ENCODE peak calls at places on chromosome 6, in four cellular contexts. One of them, this sample, is unnamed.

GRCh38 chr6:43242908-43243648 is at the start of gene TTBK1:
- DNase-seq in K562: no peak
- DNase-seq in HepG2: no peak
- DNase-seq in GM12878: no peak
- DNase-seq in this sample: no peak

GRCh38 chr6:83867527-83868161 is 8.2 kb downstream of the CYB5R4 start:
- DNase-seq in K562: peak
- DNase-seq in HepG2: no peak
- DNase-seq in GM12878: no peak
- DNase-seq in this sample: no peak

GRCh38 chr6:24910850-24911712 is 24.7 kb downstream of the RIPOR2 start:
- DNase-seq in K562: no peak
- DNase-seq in HepG2: no peak
- DNase-seq in GM12878: no peak
- DNase-seq in this sample: peak

GRCh38 chr6:21360353-21360752 is 233.2 kb upstream of the SOX4 start:
- DNase-seq in K562: no peak
- DNase-seq in HepG2: no peak
- DNase-seq in GM12878: no peak
- DNase-seq in this sample: no peak

GRCh38 chr6:38400764-38401163 is 239.0 kb downstream of the BTBD9 start:
- DNase-seq in K562: no peak
- DNase-seq in HepG2: no peak
- DNase-seq in GM12878: no peak
- DNase-seq in this sample: no peak

GRCh38 chr6:55220961-55221360 is 46.6 kb downstream of the HCRTR2 start:
- DNase-seq in K562: no peak
- DNase-seq in HepG2: no peak
- DNase-seq in GM12878: no peak
- DNase-seq in this sample: no peak

GRCh38 chr6:105993769-105994521 is 92.2 kb upstream of the PRDM1 start:
- DNase-seq in K562: no peak
- DNase-seq in HepG2: no peak
- DNase-seq in GM12878: no peak
- DNase-seq in this sample: peak

GRCh38 chr6:125393449-125393858 is 91.7 kb upstream of the HDDC2 start:
- DNase-seq in K562: no peak
- DNase-seq in HepG2: no peak
- DNase-seq in GM12878: no peak
- DNase-seq in this sample: no peak

GRCh38 chr6:38170666-38171065 is 351.1 kb downstream of the ZFAND3 start:
- DNase-seq in K562: no peak
- DNase-seq in HepG2: no peak
- DNase-seq in GM12878: no peak
- DNase-seq in this sample: no peak

GRCh38 chr6:88982720-88983119 is 19.3 kb upstream of the RNGTT start:
- DNase-seq in K562: peak
- DNase-seq in HepG2: peak
- DNase-seq in GM12878: peak
- DNase-seq in this sample: peak

GRCh38 chr6:44531447-44532015 is 144.0 kb downstream of the CDC5L start:
- DNase-seq in K562: no peak
- DNase-seq in HepG2: no peak
- DNase-seq in GM12878: no peak
- DNase-seq in this sample: no peak

GRCh38 chr6:21634582-21634981 is 41.0 kb downstream of the SOX4 start:
- DNase-seq in K562: no peak
- DNase-seq in HepG2: peak
- DNase-seq in GM12878: no peak
- DNase-seq in this sample: no peak

GRCh38 chr6:110357696-110358535 is at the start of gene METTL24:
- DNase-seq in K562: no peak
- DNase-seq in HepG2: no peak
- DNase-seq in GM12878: no peak
- DNase-seq in this sample: peak

GRCh38 chr6:140601409-140601808 is 1227.0 kb upstream of the CITED2 start:
- DNase-seq in K562: no peak
- DNase-seq in HepG2: no peak
- DNase-seq in GM12878: no peak
- DNase-seq in this sample: no peak

GRCh38 chr6:17486680-17487079 is 93.3 kb downstream of the CAP2 start:
- DNase-seq in K562: no peak
- DNase-seq in HepG2: no peak
- DNase-seq in GM12878: no peak
- DNase-seq in this sample: no peak

GRCh38 chr6:167588181-167588919 is 238.4 kb upstream of the AFDN start:
- DNase-seq in K562: no peak
- DNase-seq in HepG2: peak
- DNase-seq in GM12878: no peak
- DNase-seq in this sample: no peak

GRCh38 chr6:15264412-15264811 is 18.5 kb downstream of the JARID2 start:
- DNase-seq in K562: no peak
- DNase-seq in HepG2: no peak
- DNase-seq in GM12878: no peak
- DNase-seq in this sample: no peak

GRCh38 chr6:15259766-15260098 is 13.9 kb downstream of the JARID2 start:
- DNase-seq in K562: no peak
- DNase-seq in HepG2: no peak
- DNase-seq in GM12878: no peak
- DNase-seq in this sample: no peak

GRCh38 chr6:15263780-15264374 is 18.0 kb downstream of the JARID2 start:
- DNase-seq in K562: peak
- DNase-seq in HepG2: no peak
- DNase-seq in GM12878: no peak
- DNase-seq in this sample: no peak

GRCh38 chr6:15256538-15257222 is 10.8 kb downstream of the JARID2 start:
- DNase-seq in K562: no peak
- DNase-seq in HepG2: no peak
- DNase-seq in GM12878: no peak
- DNase-seq in this sample: no peak

DNA sequence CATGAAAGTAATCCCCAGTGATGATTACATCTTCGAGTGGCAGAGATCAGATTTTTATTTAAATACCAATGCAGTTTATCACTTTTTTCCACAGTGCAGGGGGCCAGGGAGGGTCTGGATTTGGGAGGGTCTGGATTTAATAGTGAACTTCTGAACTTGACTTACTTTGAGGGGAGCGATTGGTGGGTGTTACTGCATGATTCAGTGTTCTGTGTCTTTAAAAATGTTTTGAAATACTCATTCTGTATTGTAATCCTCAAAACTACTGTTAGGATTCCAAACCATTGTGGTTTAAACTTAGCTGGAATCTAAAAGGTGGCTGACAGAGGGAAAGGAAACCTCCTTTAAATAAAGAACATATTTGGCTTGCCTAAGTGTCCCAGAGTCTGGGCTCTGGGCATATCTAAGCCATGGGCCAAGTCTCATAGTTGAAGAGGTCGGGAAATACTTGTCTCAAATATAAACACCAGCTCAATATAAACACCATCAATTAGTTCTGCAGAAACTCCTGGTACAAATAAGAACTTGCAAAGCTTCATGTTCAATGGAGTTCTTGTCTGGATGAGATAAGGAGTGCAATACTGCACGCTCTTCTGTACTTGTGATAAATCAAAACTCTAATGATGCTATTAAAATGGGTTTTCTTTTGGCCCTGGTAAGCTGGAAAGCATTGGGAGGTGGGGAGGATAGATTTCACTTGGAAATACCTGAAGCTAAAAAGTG is 14.4 kb downstream of the JARID2 start:
- DNase-seq in K562: no peak
- DNase-seq in HepG2: no peak
- DNase-seq in GM12878: no peak
- DNase-seq in this sample: no peak
- TF ChIP-seq FOXK2 in K562: no peak
- TF ChIP-seq FOXK2 in HepG2: no peak
- TF ChIP-seq FOXK2 in GM12878: no peak
- TF ChIP-seq FOXK2 in this sample: no peak

GRCh38 chr6:158013904-158014504 is 32.3 kb downstream of the SYNJ2 start:
- DNase-seq in K562: no peak
- DNase-seq in HepG2: no peak
- DNase-seq in GM12878: no peak
- DNase-seq in this sample: no peak

GRCh38 chr6:158016571-158017383 is 35.1 kb downstream of the SYNJ2 start:
- DNase-seq in K562: no peak
- DNase-seq in HepG2: no peak
- DNase-seq in GM12878: no peak
- DNase-seq in this sample: no peak

GRCh38 chr6:158015188-158015506 is 33.5 kb downstream of the SYNJ2 start:
- DNase-seq in K562: no peak
- DNase-seq in HepG2: no peak
- DNase-seq in GM12878: no peak
- DNase-seq in this sample: no peak

GRCh38 chr6:158015545-158015944 is 33.9 kb downstream of the SYNJ2 start:
- DNase-seq in K562: no peak
- DNase-seq in HepG2: no peak
- DNase-seq in GM12878: no peak
- DNase-seq in this sample: no peak

GRCh38 chr6:158014505-158015187 is 33.0 kb downstream of the SYNJ2 start:
- DNase-seq in K562: no peak
- DNase-seq in HepG2: peak
- DNase-seq in GM12878: no peak
- DNase-seq in this sample: no peak
- TF ChIP-seq FOXM1 in K562: no peak
- TF ChIP-seq FOXM1 in HepG2: no peak
- TF ChIP-seq FOXM1 in GM12878: no peak
- TF ChIP-seq FOXM1 in this sample: no peak

GRCh38 chr6:29011276-29011734 is 6.2 kb upstream of the ZNF311 start:
- DNase-seq in K562: peak
- DNase-seq in HepG2: no peak
- DNase-seq in GM12878: no peak
- DNase-seq in this sample: no peak
- TF ChIP-seq FOXK2 in K562: no peak
- TF ChIP-seq FOXK2 in HepG2: no peak
- TF ChIP-seq FOXK2 in GM12878: no peak
- TF ChIP-seq FOXK2 in this sample: no peak

GRCh38 chr6:53809691-53810090 is 14.9 kb downstream of the LRRC1 start:
- DNase-seq in K562: no peak
- DNase-seq in HepG2: no peak
- DNase-seq in GM12878: no peak
- DNase-seq in this sample: no peak
- TF ChIP-seq FOXM1 in K562: no peak
- TF ChIP-seq FOXM1 in HepG2: no peak
- TF ChIP-seq FOXM1 in GM12878: no peak
- TF ChIP-seq FOXM1 in this sample: no peak

This sample was measured in HEK293T.